ENCODE peak calls at places on chromosomes 11 and 22, in six cellular contexts. J is H1, L is HCT116, A is HepG2, F is SK-N-SH, X is GM12878. B is an unnamed sample.

GRCh38 chr11:1237128-1237580 is 14.3 kb downstream of the MUC5B start:
- DNase-seq in J (no peak), L (no peak), A (no peak), F (no peak), X (no peak), B (no peak)

GRCh38 chr22:30078320-30079311 is 1.6 kb upstream of the HORMAD2 start:
- DNase-seq in J (no peak), L (no peak), A (no peak), F (no peak), X (peak), B (no peak)

GRCh38 chr22:30301995-30302809 is 12.9 kb upstream of the CASTOR1 start:
- DNase-seq in J (no peak), L (no peak), A (no peak), F (no peak), X (no peak), B (no peak)

GRCh38 chr22:21921729-21922128 is 30.9 kb downstream of the PPM1F start:
- DNase-seq in J (peak), L (no peak), A (no peak), F (no peak), X (no peak), B (no peak)

GRCh38 chr11:8682219-8683114 is at the start of the genes RPL27A and TRIM66:
- DNase-seq in J (peak), L (peak), A (peak), F (peak), X (peak), B (peak)

GRCh38 chr11:36300651-36301050 is 4.6 kb downstream of the PRR5L start:
- DNase-seq in J (no peak), L (no peak), A (no peak), F (no peak), X (no peak), B (no peak)

GRCh38 chr11:129932385-129933067 is 37.1 kb upstream of the NFRKB start:
- DNase-seq in J (no peak), L (no peak), A (no peak), F (no peak), X (no peak), B (no peak)

GRCh38 chr22:25899566-25899965 is 157.6 kb downstream of the MYO18B start:
- DNase-seq in J (no peak), L (no peak), A (no peak), F (no peak), X (no peak), B (no peak)

GRCh38 chr22:41094036-41094435 is 1.6 kb downstream of the EP300 start:
- DNase-seq in J (no peak), L (no peak), A (peak), F (peak), X (no peak), B (peak)

GRCh38 chr22:33780761-33781160 is 139.5 kb downstream of the LARGE1 start:
- DNase-seq in J (no peak), L (no peak), A (no peak), F (no peak), X (no peak), B (no peak)

GRCh38 chr22:32448980-32449379 is 15.3 kb downstream of the BPIFC start:
- DNase-seq in J (no peak), L (no peak), A (no peak), F (no peak), X (no peak), B (peak)

GRCh38 chr22:34067031-34067430 is 146.8 kb upstream of the LARGE1 start:
- DNase-seq in J (no peak), L (no peak), A (no peak), F (no peak), X (no peak), B (no peak)

GRCh38 chr11:70517996-70518907 is 119.9 kb downstream of the CTTN start:
- DNase-seq in J (no peak), L (no peak), A (no peak), F (peak), X (no peak), B (no peak)

GRCh38 chr11:32259641-32260081 is 168.8 kb downstream of the RCN1 start:
- DNase-seq in J (no peak), L (no peak), A (no peak), F (no peak), X (peak), B (no peak)

GRCh38 chr11:73072935-73073481 is 69.1 kb downstream of the FCHSD2 start:
- DNase-seq in J (no peak), L (no peak), A (no peak), F (no peak), X (peak), B (peak)

GRCh38 chr11:68509105-68509504 is 48.6 kb downstream of the PPP6R3 start:
- DNase-seq in J (no peak), L (no peak), A (no peak), F (peak), X (no peak), B (no peak)

GRCh38 chr22:35399114-35399677 is 744 bp upstream of the MCM5 start:
- DNase-seq in J (no peak), L (no peak), A (no peak), F (peak), X (no peak), B (no peak)

GRCh38 chr11:134537296-134537695 is 125.3 kb upstream of the B3GAT1 start:
- DNase-seq in J (no peak), L (no peak), A (no peak), F (no peak), X (no peak), B (no peak)

GRCh38 chr11:19561011-19561410 is 151.6 kb upstream of the NAV2 start:
- DNase-seq in J (no peak), L (no peak), A (no peak), F (no peak), X (no peak), B (no peak)

GRCh38 chr22:43946391-43946680 is 8.9 kb upstream of the SAMM50 start:
- DNase-seq in J (no peak), L (no peak), A (no peak), F (peak), X (no peak), B (peak)

GRCh38 chr22:37368058-37368457 is 59.2 kb downstream of the ELFN2 start:
- DNase-seq in J (no peak), L (no peak), A (no peak), F (no peak), X (no peak), B (no peak)

GRCh38 chr11:206516-207212 is 535 bp downstream of the BET1L start:
- DNase-seq in J (no peak), L (no peak), A (no peak), F (peak), X (no peak), B (peak)

GRCh38 chr11:86062719-86063118 is 6.2 kb downstream of the PICALM start:
- DNase-seq in J (no peak), L (no peak), A (no peak), F (no peak), X (no peak), B (no peak)
- TF ChIP-seq JUND in J (no peak), L (no peak), A (no peak), F (no peak), X (no peak), B (no peak)

GRCh38 chr11:82004537-82005213 is 729.0 kb downstream of the FAM181B start:
- DNase-seq in J (no peak), L (no peak), A (no peak), F (no peak), X (no peak), B (no peak)
- TF ChIP-seq JUND in J (no peak), L (no peak), A (no peak), F (no peak), X (no peak), B (no peak)

DNA sequence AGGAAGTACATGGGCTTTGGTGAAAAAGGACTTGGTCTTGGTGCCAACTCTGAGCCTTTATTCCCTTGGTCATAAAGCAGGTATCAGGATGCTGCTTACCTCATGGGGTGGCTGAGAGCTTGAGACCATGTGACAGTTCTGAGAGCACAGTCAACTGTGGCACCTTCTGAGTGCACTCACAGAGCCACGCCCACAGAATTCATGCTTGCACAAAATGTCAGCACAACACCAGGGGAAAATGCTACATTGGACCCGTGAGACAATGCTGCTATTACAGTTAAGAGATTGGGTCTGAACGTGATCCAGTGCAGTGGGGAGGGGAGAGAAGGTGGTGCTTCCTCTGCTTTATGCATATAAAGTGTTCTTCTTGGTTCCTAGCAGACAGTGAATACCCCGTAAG is 79.5 kb upstream of the SPON1 start:
- DNase-seq in J (no peak), L (no peak), A (no peak), F (no peak), X (no peak), B (no peak)
- TF ChIP-seq JUND in J (no peak), L (no peak), A (no peak), F (no peak), X (no peak), B (no peak)

GRCh38 chr11:120310875-120311274 is 14.2 kb upstream of the TLCD5 start:
- DNase-seq in J (no peak), L (no peak), A (no peak), F (no peak), X (no peak), B (no peak)
- TF ChIP-seq JUND in J (no peak), L (no peak), A (no peak), F (no peak), X (no peak), B (no peak)

GRCh38 chr11:114026355-114026754 is 33.2 kb upstream of the ZBTB16 start:
- DNase-seq in J (peak), L (no peak), A (peak), F (no peak), X (no peak), B (peak)
- TF ChIP-seq JUND in J (no peak), L (no peak), A (no peak), F (no peak), X (no peak), B (no peak)

GRCh38 chr22:19103881-19104821 is 18.1 kb downstream of the DGCR2 start:
- DNase-seq in J (no peak), L (no peak), A (no peak), F (no peak), X (no peak), B (no peak)
- TF ChIP-seq JUND in J (no peak), L (no peak), A (no peak), F (no peak), X (no peak), B (no peak)

DNA sequence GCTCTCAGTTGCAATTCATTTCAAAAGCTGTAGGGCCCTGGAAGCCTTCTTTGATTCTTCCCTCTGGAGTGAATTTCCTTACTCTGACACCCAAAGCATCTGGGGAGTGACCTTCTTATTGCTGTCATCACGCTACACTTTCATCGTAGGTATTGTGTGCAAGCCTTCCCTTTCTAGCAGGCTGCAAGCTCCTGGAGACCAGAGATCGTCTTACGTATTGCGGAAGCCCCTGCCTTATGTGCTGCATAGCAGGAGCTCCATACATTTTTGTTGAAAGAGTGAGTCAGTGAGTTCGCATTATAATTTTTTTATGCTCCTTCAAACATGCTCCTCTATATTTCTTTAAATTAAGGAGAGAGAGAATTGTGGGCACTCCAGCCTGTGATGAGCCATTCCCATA is 21.2 kb upstream of the TMEM218 start:
- DNase-seq in J (no peak), L (no peak), A (no peak), F (no peak), X (no peak), B (no peak)
- TF ChIP-seq JUND in J (no peak), L (no peak), A (no peak), F (no peak), X (no peak), B (no peak)

DNA sequence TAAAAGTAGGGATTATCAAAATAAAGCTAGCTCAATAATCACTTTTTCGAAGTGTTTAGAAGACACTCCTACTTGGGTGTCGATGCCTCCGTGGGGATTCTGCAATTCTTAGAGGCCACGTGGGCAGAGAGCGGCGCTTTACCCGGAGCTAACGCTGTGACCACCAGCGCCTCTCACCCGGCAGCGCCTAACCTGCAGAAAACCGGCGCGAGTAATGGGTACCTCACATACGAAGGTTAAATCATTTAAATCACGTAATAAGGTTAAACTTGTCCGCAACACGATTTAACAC is 547 bp downstream of the TAF1D start:
- DNase-seq in J (no peak), L (no peak), A (peak), F (peak), X (no peak), B (peak)
- TF ChIP-seq JUND in J (no peak), L (no peak), A (no peak), F (no peak), X (no peak), B (no peak)

DNA sequence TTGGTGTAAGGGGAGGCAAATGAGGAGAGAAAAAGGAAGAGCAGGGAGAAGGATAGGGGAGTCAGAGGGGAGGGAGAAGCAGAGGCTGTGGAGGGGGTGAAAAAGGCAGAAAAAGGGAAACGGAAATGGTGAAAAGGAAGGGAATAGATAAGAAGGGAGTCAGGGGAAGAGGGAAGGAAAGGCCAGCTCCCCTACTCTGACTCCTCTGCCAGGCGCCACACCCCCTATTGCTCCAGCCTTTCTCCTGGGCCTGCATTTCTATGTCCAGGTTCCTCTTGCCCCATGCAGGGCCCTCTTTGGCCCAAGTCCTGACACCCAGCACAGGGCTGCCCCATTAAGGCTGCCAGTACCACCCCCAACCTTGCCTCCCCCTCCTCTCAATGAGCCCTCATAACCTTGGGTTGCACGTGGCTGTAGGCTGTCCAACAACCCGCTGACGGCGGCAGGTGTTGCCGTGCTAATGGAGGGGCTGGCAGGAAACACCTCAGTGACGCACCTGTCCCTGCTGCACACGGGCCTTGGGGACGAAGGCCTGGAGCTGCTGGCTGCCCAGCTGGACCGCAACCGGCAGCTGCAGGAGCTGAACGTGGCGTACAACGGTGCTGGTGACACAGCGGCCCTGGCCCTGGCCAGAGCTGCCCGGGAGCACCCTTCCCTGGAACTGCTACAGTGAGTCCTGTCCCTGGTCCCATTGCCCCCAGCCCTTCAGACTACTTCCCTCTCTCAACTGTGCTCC is 3.4 kb upstream of the NHERF4 start:
- DNase-seq in J (no peak), L (no peak), A (no peak), F (no peak), X (no peak), B (no peak)
- TF ChIP-seq JUND in J (no peak), L (no peak), A (no peak), F (no peak), X (no peak), B (no peak)

GRCh38 chr11:120543816-120544215 is 32.3 kb downstream of the GRIK4 start:
- DNase-seq in J (no peak), L (no peak), A (no peak), F (no peak), X (no peak), B (no peak)
- TF ChIP-seq JUND in J (no peak), L (no peak), A (no peak), F (no peak), X (no peak), B (no peak)

B was measured in T47D.